ENCODE peak calls at places on chromosomes 12 and 14, in seven cellular contexts. One of them, this sample, is unnamed.

GRCh38 chr12:22100952-22101748 is 55.1 kb downstream of the CMAS start:
- DNase-seq in heart left ventricle: peak; percentile 30
- DNase-seq in Peyer's patch: peak; percentile 24
- DNase-seq in stomach: peak; percentile 46
- DNase-seq in A549: peak; percentile 60
- DNase-seq in gastrocnemius medialis: no peak
- DNase-seq in lower leg skin: no peak
- DNase-seq in this sample: no peak

GRCh38 chr12:100110276-100110675 is 32.4 kb downstream of the BLTP3B start:
- DNase-seq in lower leg skin: no peak
- DNase-seq in Peyer's patch: no peak
- DNase-seq in A549: no peak
- DNase-seq in heart left ventricle: no peak
- DNase-seq in gastrocnemius medialis: no peak
- DNase-seq in stomach: no peak
- DNase-seq in this sample: no peak

GRCh38 chr14:54564799-54565235 is 2.1 kb upstream of the SAMD4A start:
- DNase-seq in A549: peak; percentile 66
- DNase-seq in stomach: no peak
- DNase-seq in lower leg skin: peak; percentile 48
- DNase-seq in gastrocnemius medialis: no peak
- DNase-seq in heart left ventricle: no peak
- DNase-seq in Peyer's patch: no peak
- DNase-seq in this sample: no peak

GRCh38 chr14:101459392-101459900 is 101.8 kb upstream of the DIO3 start:
- DNase-seq in gastrocnemius medialis: no peak
- DNase-seq in lower leg skin: no peak
- DNase-seq in Peyer's patch: no peak
- DNase-seq in A549: no peak
- DNase-seq in heart left ventricle: no peak
- DNase-seq in stomach: peak; percentile 14
- DNase-seq in this sample: no peak

GRCh38 chr14:104579507-104579906 is at the start of gene C14orf180:
- DNase-seq in stomach: peak; percentile 82
- DNase-seq in gastrocnemius medialis: peak; percentile 31
- DNase-seq in lower leg skin: no peak
- DNase-seq in A549: no peak
- DNase-seq in Peyer's patch: no peak
- DNase-seq in heart left ventricle: peak; percentile 87
- DNase-seq in this sample: no peak

GRCh38 chr12:10652192-10652591 is 21.7 kb downstream of the STYK1 start:
- DNase-seq in lower leg skin: no peak
- DNase-seq in gastrocnemius medialis: no peak
- DNase-seq in Peyer's patch: no peak
- DNase-seq in stomach: no peak
- DNase-seq in A549: no peak
- DNase-seq in heart left ventricle: no peak
- DNase-seq in this sample: no peak

GRCh38 chr14:22502007-22502406 is 87.0 kb downstream of the DAD1 start:
- DNase-seq in Peyer's patch: no peak
- DNase-seq in gastrocnemius medialis: no peak
- DNase-seq in A549: no peak
- DNase-seq in lower leg skin: no peak
- DNase-seq in stomach: no peak
- DNase-seq in heart left ventricle: no peak
- DNase-seq in this sample: no peak

GRCh38 chr12:45343269-45344051 is 127.6 kb downstream of the ANO6 start:
- DNase-seq in Peyer's patch: no peak
- DNase-seq in gastrocnemius medialis: no peak
- DNase-seq in stomach: no peak
- DNase-seq in A549: no peak
- DNase-seq in heart left ventricle: peak; percentile 53
- DNase-seq in lower leg skin: no peak
- DNase-seq in this sample: no peak

GRCh38 chr12:24948452-24948815 is 467 bp downstream of the BCAT1 start:
- DNase-seq in stomach: no peak
- DNase-seq in gastrocnemius medialis: no peak
- DNase-seq in lower leg skin: no peak
- DNase-seq in heart left ventricle: no peak
- DNase-seq in Peyer's patch: no peak
- DNase-seq in A549: peak; percentile 22
- DNase-seq in this sample: no peak

GRCh38 chr14:80663541-80663940 is 278.0 kb downstream of the CEP128 start:
- DNase-seq in gastrocnemius medialis: no peak
- DNase-seq in lower leg skin: no peak
- DNase-seq in A549: no peak
- DNase-seq in Peyer's patch: no peak
- DNase-seq in heart left ventricle: no peak
- DNase-seq in stomach: no peak
- DNase-seq in this sample: no peak

GRCh38 chr14:51479584-51480305 is 172.0 kb upstream of the FRMD6 start:
- DNase-seq in heart left ventricle: peak; percentile 35
- DNase-seq in stomach: no peak
- DNase-seq in Peyer's patch: no peak
- DNase-seq in lower leg skin: no peak
- DNase-seq in gastrocnemius medialis: peak; percentile 13
- DNase-seq in A549: no peak
- DNase-seq in this sample: no peak

GRCh38 chr12:93572712-93573551 is 457 bp downstream of the SOCS2 start:
- DNase-seq in heart left ventricle: peak; percentile 46
- DNase-seq in gastrocnemius medialis: no peak
- DNase-seq in lower leg skin: no peak
- DNase-seq in stomach: no peak
- DNase-seq in A549: no peak
- DNase-seq in Peyer's patch: no peak
- DNase-seq in this sample: peak; percentile 23

GRCh38 chr12:127399451-127399850 is 867.5 kb upstream of the TMEM132C start:
- DNase-seq in stomach: no peak
- DNase-seq in A549: no peak
- DNase-seq in lower leg skin: no peak
- DNase-seq in gastrocnemius medialis: no peak
- DNase-seq in Peyer's patch: no peak
- DNase-seq in heart left ventricle: no peak
- DNase-seq in this sample: no peak

GRCh38 chr14:51341338-51341737 is 101.3 kb downstream of the TMX1 start:
- DNase-seq in lower leg skin: no peak
- DNase-seq in gastrocnemius medialis: no peak
- DNase-seq in heart left ventricle: no peak
- DNase-seq in A549: no peak
- DNase-seq in Peyer's patch: no peak
- DNase-seq in stomach: no peak
- DNase-seq in this sample: no peak

GRCh38 chr12:21505888-21506287 is 4.3 kb downstream of the GOLT1B start:
- DNase-seq in lower leg skin: no peak
- DNase-seq in stomach: no peak
- DNase-seq in gastrocnemius medialis: no peak
- DNase-seq in A549: no peak
- DNase-seq in Peyer's patch: no peak
- DNase-seq in heart left ventricle: no peak
- DNase-seq in this sample: no peak

GRCh38 chr14:99840265-99840664 is 47.1 kb downstream of the EML1 start:
- DNase-seq in gastrocnemius medialis: no peak
- DNase-seq in Peyer's patch: no peak
- DNase-seq in heart left ventricle: no peak
- DNase-seq in stomach: no peak
- DNase-seq in A549: no peak
- DNase-seq in lower leg skin: no peak
- DNase-seq in this sample: no peak

GRCh38 chr14:72613975-72614319 is 280.0 kb downstream of the DPF3 start:
- DNase-seq in stomach: no peak
- DNase-seq in heart left ventricle: no peak
- DNase-seq in Peyer's patch: no peak
- DNase-seq in gastrocnemius medialis: no peak
- DNase-seq in lower leg skin: peak; percentile 5
- DNase-seq in A549: no peak
- DNase-seq in this sample: no peak

GRCh38 chr14:72780771-72781170 is 113.1 kb downstream of the DPF3 start:
- DNase-seq in lower leg skin: no peak
- DNase-seq in A549: no peak
- DNase-seq in gastrocnemius medialis: no peak
- DNase-seq in stomach: no peak
- DNase-seq in Peyer's patch: no peak
- DNase-seq in heart left ventricle: no peak
- DNase-seq in this sample: no peak

GRCh38 chr14:103724116-103724515 is 8.5 kb downstream of the ZFYVE21 start:
- DNase-seq in lower leg skin: no peak
- DNase-seq in Peyer's patch: no peak
- DNase-seq in gastrocnemius medialis: no peak
- DNase-seq in stomach: peak; percentile 79
- DNase-seq in A549: no peak
- DNase-seq in heart left ventricle: peak; percentile 85
- DNase-seq in this sample: no peak

GRCh38 chr12:116152268-116152667 is 125.2 kb downstream of the MED13L start:
- DNase-seq in stomach: no peak
- DNase-seq in A549: peak; percentile 33
- DNase-seq in lower leg skin: no peak
- DNase-seq in heart left ventricle: no peak
- DNase-seq in gastrocnemius medialis: no peak
- DNase-seq in Peyer's patch: no peak
- DNase-seq in this sample: no peak

GRCh38 chr14:93629636-93630035 is 158.6 kb downstream of the PRIMA1 start:
- DNase-seq in Peyer's patch: no peak
- DNase-seq in A549: no peak
- DNase-seq in gastrocnemius medialis: no peak
- DNase-seq in stomach: no peak
- DNase-seq in heart left ventricle: no peak
- DNase-seq in lower leg skin: no peak
- DNase-seq in this sample: no peak

GRCh38 chr12:25718081-25718731 is 165.1 kb upstream of the LMNTD1 start:
- DNase-seq in gastrocnemius medialis: no peak
- DNase-seq in A549: no peak
- DNase-seq in lower leg skin: no peak
- DNase-seq in stomach: no peak
- DNase-seq in Peyer's patch: no peak
- DNase-seq in heart left ventricle: no peak
- DNase-seq in this sample: no peak

GRCh38 chr12:121804417-121805111 is 755 bp downstream of the SETD1B start:
- DNase-seq in A549: peak; percentile 65
- DNase-seq in lower leg skin: no peak
- DNase-seq in stomach: no peak
- DNase-seq in heart left ventricle: no peak
- DNase-seq in Peyer's patch: peak; percentile 72
- DNase-seq in gastrocnemius medialis: no peak
- DNase-seq in this sample: no peak

GRCh38 chr12:115697341-115697740 is 580.2 kb downstream of the MED13L start:
- DNase-seq in gastrocnemius medialis: no peak
- DNase-seq in lower leg skin: no peak
- DNase-seq in heart left ventricle: no peak
- DNase-seq in Peyer's patch: no peak
- DNase-seq in stomach: no peak
- DNase-seq in A549: no peak
- DNase-seq in this sample: no peak

GRCh38 chr12:9032202-9032964 is 43.0 kb downstream of the KLRG1 start:
- DNase-seq in gastrocnemius medialis: no peak
- DNase-seq in Peyer's patch: no peak
- DNase-seq in lower leg skin: no peak
- DNase-seq in stomach: no peak
- DNase-seq in heart left ventricle: no peak
- DNase-seq in A549: no peak
- DNase-seq in this sample: no peak

GRCh38 chr14:58637391-58638230 is at the start of gene DACT1:
- DNase-seq in A549: peak; percentile 35
- DNase-seq in Peyer's patch: peak; percentile 36
- DNase-seq in stomach: peak; percentile 44
- DNase-seq in gastrocnemius medialis: no peak
- DNase-seq in lower leg skin: peak; percentile 30
- DNase-seq in heart left ventricle: peak; percentile 77
- DNase-seq in this sample: peak; percentile 35
- TF ChIP-seq POLR2A in A549: no peak
- TF ChIP-seq POLR2A in Peyer's patch: no peak
- TF ChIP-seq POLR2A in stomach: no peak
- TF ChIP-seq POLR2A in gastrocnemius medialis: peak; percentile 25
- TF ChIP-seq POLR2A in lower leg skin: no peak
- TF ChIP-seq POLR2A in heart left ventricle: no peak
- TF ChIP-seq POLR2A in this sample: no peak

GRCh38 chr14:49977126-49977841 is 84.4 kb downstream of the ARF6 start:
- DNase-seq in lower leg skin: no peak
- DNase-seq in heart left ventricle: no peak
- DNase-seq in gastrocnemius medialis: no peak
- DNase-seq in stomach: no peak
- DNase-seq in A549: no peak
- DNase-seq in Peyer's patch: peak; percentile 61
- DNase-seq in this sample: peak; percentile 32
- TF ChIP-seq POLR2A in lower leg skin: no peak
- TF ChIP-seq POLR2A in heart left ventricle: no peak
- TF ChIP-seq POLR2A in gastrocnemius medialis: no peak
- TF ChIP-seq POLR2A in stomach: no peak
- TF ChIP-seq POLR2A in A549: no peak
- TF ChIP-seq POLR2A in Peyer's patch: no peak
- TF ChIP-seq POLR2A in this sample: peak; percentile 35

GRCh38 chr14:97523936-97524335 is 726.8 kb downstream of the VRK1 start:
- DNase-seq in Peyer's patch: no peak
- DNase-seq in lower leg skin: no peak
- DNase-seq in A549: peak; percentile 6
- DNase-seq in heart left ventricle: no peak
- DNase-seq in stomach: no peak
- DNase-seq in gastrocnemius medialis: no peak
- DNase-seq in this sample: no peak
- TF ChIP-seq POLR2A in Peyer's patch: no peak
- TF ChIP-seq POLR2A in lower leg skin: no peak
- TF ChIP-seq POLR2A in A549: no peak
- TF ChIP-seq POLR2A in heart left ventricle: no peak
- TF ChIP-seq POLR2A in stomach: no peak
- TF ChIP-seq POLR2A in gastrocnemius medialis: no peak
- TF ChIP-seq POLR2A in this sample: no peak

DNA sequence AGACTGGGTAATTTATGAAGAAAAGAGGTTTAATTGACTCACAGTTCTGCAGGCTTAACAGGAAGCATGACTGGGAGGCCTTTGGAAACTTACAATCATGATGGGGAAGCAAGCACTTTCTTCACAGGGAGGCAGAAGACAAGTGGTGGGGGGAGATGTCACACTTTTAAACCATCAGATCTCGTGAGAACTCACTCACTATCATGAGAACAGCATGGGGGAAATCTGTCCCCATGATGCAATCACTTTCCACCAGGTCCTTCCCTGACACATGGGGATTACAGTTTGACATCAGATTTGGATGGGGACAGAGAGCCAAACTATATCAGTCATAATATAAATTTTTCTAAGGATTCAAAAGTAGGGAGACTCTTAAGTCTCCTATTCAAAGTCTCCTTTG is 46.0 kb downstream of the SPIC start:
- DNase-seq in gastrocnemius medialis: no peak
- DNase-seq in lower leg skin: no peak
- DNase-seq in A549: no peak
- DNase-seq in stomach: no peak
- DNase-seq in heart left ventricle: no peak
- DNase-seq in Peyer's patch: no peak
- DNase-seq in this sample: no peak
- TF ChIP-seq POLR2A in gastrocnemius medialis: no peak
- TF ChIP-seq POLR2A in lower leg skin: no peak
- TF ChIP-seq POLR2A in A549: no peak
- TF ChIP-seq POLR2A in stomach: no peak
- TF ChIP-seq POLR2A in heart left ventricle: no peak
- TF ChIP-seq POLR2A in Peyer's patch: no peak
- TF ChIP-seq POLR2A in this sample: no peak